ENCODE peak calls at places on chromosomes 7 and 10, in six cellular contexts. One of them, this sample, is unnamed.

GRCh38 chr10:116947838-116948529 is 57.0 kb downstream of the SHTN1 start:
- DNase-seq in HFF-Myc: peak
- DNase-seq in lower lobe of right lung: no peak
- DNase-seq in colonic mucosa: no peak
- DNase-seq in kidney epithelial cell: peak
- DNase-seq in Caco-2: no peak
- DNase-seq in this sample: peak

GRCh38 chr7:27150568-27151340 is 1.6 kb downstream of the HOXA3 start:
- DNase-seq in HFF-Myc: no peak
- DNase-seq in lower lobe of right lung: peak
- DNase-seq in colonic mucosa: peak
- DNase-seq in kidney epithelial cell: no peak
- DNase-seq in Caco-2: peak
- DNase-seq in this sample: peak

GRCh38 chr10:114402233-114402632 is 2.1 kb downstream of the AFAP1L2 start:
- DNase-seq in HFF-Myc: no peak
- DNase-seq in lower lobe of right lung: no peak
- DNase-seq in colonic mucosa: no peak
- DNase-seq in kidney epithelial cell: no peak
- DNase-seq in Caco-2: no peak
- DNase-seq in this sample: no peak

GRCh38 chr7:135772639-135773019 is 24.0 kb upstream of the FAM180A start:
- DNase-seq in HFF-Myc: no peak
- DNase-seq in lower lobe of right lung: no peak
- DNase-seq in colonic mucosa: no peak
- DNase-seq in kidney epithelial cell: no peak
- DNase-seq in Caco-2: no peak
- DNase-seq in this sample: no peak

GRCh38 chr10:130959752-130960195 is 351.7 kb downstream of the TCERG1L start:
- DNase-seq in HFF-Myc: no peak
- DNase-seq in lower lobe of right lung: no peak
- DNase-seq in colonic mucosa: no peak
- DNase-seq in kidney epithelial cell: no peak
- DNase-seq in Caco-2: no peak
- DNase-seq in this sample: no peak

GRCh38 chr10:7193369-7193768 is 217.5 kb downstream of the SFMBT2 start:
- DNase-seq in HFF-Myc: no peak
- DNase-seq in lower lobe of right lung: no peak
- DNase-seq in colonic mucosa: no peak
- DNase-seq in kidney epithelial cell: no peak
- DNase-seq in Caco-2: no peak
- DNase-seq in this sample: no peak

GRCh38 chr7:104230606-104231005 is 22.8 kb upstream of the ORC5 start:
- DNase-seq in HFF-Myc: peak
- DNase-seq in lower lobe of right lung: no peak
- DNase-seq in colonic mucosa: no peak
- DNase-seq in kidney epithelial cell: no peak
- DNase-seq in Caco-2: no peak
- DNase-seq in this sample: peak

GRCh38 chr7:101663747-101664146 is 34.7 kb upstream of the MYL10 start:
- DNase-seq in HFF-Myc: no peak
- DNase-seq in lower lobe of right lung: no peak
- DNase-seq in colonic mucosa: no peak
- DNase-seq in kidney epithelial cell: no peak
- DNase-seq in Caco-2: no peak
- DNase-seq in this sample: no peak

GRCh38 chr10:5538892-5539651 is 14.3 kb downstream of the CALML3 start:
- DNase-seq in HFF-Myc: no peak
- DNase-seq in lower lobe of right lung: peak
- DNase-seq in colonic mucosa: no peak
- DNase-seq in kidney epithelial cell: no peak
- DNase-seq in Caco-2: peak
- DNase-seq in this sample: no peak

GRCh38 chr10:20814116-20814515 is 83.0 kb downstream of the NEBL start:
- DNase-seq in HFF-Myc: no peak
- DNase-seq in lower lobe of right lung: no peak
- DNase-seq in colonic mucosa: no peak
- DNase-seq in kidney epithelial cell: no peak
- DNase-seq in Caco-2: no peak
- DNase-seq in this sample: no peak

GRCh38 chr7:131538791-131539179 is 17.6 kb downstream of the PODXL start:
- DNase-seq in HFF-Myc: no peak
- DNase-seq in lower lobe of right lung: no peak
- DNase-seq in colonic mucosa: no peak
- DNase-seq in kidney epithelial cell: no peak
- DNase-seq in Caco-2: no peak
- DNase-seq in this sample: no peak

GRCh38 chr7:128697301-128697905 is 25.3 kb downstream of the GARIN1A start:
- DNase-seq in HFF-Myc: peak
- DNase-seq in lower lobe of right lung: peak
- DNase-seq in colonic mucosa: peak
- DNase-seq in kidney epithelial cell: no peak
- DNase-seq in Caco-2: no peak
- DNase-seq in this sample: peak

GRCh38 chr7:155190608-155191536 is 106.8 kb upstream of the INSIG1 start:
- DNase-seq in HFF-Myc: no peak
- DNase-seq in lower lobe of right lung: peak
- DNase-seq in colonic mucosa: peak
- DNase-seq in kidney epithelial cell: no peak
- DNase-seq in Caco-2: no peak
- DNase-seq in this sample: no peak

GRCh38 chr10:30029890-30030261 is 29.5 kb downstream of the JCAD start:
- DNase-seq in HFF-Myc: no peak
- DNase-seq in lower lobe of right lung: no peak
- DNase-seq in colonic mucosa: no peak
- DNase-seq in kidney epithelial cell: no peak
- DNase-seq in Caco-2: no peak
- DNase-seq in this sample: no peak

GRCh38 chr10:129845081-129845823 is 118.8 kb downstream of the EBF3 start:
- DNase-seq in HFF-Myc: no peak
- DNase-seq in lower lobe of right lung: no peak
- DNase-seq in colonic mucosa: no peak
- DNase-seq in kidney epithelial cell: no peak
- DNase-seq in Caco-2: no peak
- DNase-seq in this sample: no peak

GRCh38 chr10:46538723-46539426 is 17.6 kb downstream of the GPRIN2 start:
- DNase-seq in HFF-Myc: no peak
- DNase-seq in lower lobe of right lung: no peak
- DNase-seq in colonic mucosa: no peak
- DNase-seq in kidney epithelial cell: no peak
- DNase-seq in Caco-2: no peak
- DNase-seq in this sample: peak

GRCh38 chr10:46541017-46541661 is 15.3 kb downstream of the GPRIN2 start:
- DNase-seq in HFF-Myc: no peak
- DNase-seq in lower lobe of right lung: peak
- DNase-seq in colonic mucosa: peak
- DNase-seq in kidney epithelial cell: no peak
- DNase-seq in Caco-2: peak
- DNase-seq in this sample: no peak

GRCh38 chr10:46540412-46541016 is 15.9 kb downstream of the GPRIN2 start:
- DNase-seq in HFF-Myc: no peak
- DNase-seq in lower lobe of right lung: peak
- DNase-seq in colonic mucosa: no peak
- DNase-seq in kidney epithelial cell: no peak
- DNase-seq in Caco-2: peak
- DNase-seq in this sample: no peak

GRCh38 chr10:46538155-46538554 is 18.3 kb downstream of the GPRIN2 start:
- DNase-seq in HFF-Myc: no peak
- DNase-seq in lower lobe of right lung: no peak
- DNase-seq in colonic mucosa: no peak
- DNase-seq in kidney epithelial cell: no peak
- DNase-seq in Caco-2: no peak
- DNase-seq in this sample: no peak

DNA sequence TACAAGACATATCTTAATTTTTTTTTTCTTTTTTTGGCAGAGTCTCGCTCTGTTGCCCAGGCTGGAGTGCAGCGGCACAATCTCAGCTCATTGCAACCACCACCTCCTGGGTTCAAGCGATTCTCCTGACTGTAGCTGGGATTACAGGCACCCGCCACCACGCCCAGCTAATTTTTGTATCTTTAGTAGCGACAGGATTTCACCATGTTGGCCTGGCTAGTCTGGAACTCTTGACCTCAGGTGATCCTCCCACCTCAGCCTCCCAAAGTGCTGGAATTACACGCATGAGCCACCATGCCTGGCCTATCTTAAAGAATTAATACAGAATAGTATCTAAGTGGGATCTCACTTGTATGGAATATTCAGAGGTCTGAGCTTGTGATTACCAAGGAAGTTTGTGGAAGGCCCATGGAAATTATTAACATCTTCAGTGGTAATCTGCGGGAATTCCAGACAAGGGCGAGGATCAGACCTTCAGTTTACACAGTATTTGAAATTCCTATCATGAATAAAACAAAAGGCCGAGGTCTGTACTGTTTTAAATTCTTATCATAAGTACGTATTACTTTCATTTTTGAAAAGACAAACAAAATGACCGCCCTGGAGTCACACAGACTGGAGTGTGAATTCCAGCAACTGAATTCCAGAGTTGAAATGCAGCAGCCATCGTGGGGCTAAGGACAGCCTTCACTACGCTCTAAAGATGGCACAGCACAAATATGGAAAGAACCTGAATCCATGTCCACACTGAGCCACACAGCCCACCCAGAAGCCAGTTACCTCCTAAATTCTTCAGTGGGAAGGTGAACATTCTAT is 16.7 kb downstream of the GPRIN2 start:
- DNase-seq in HFF-Myc: no peak
- DNase-seq in lower lobe of right lung: peak
- DNase-seq in colonic mucosa: no peak
- DNase-seq in kidney epithelial cell: peak
- DNase-seq in Caco-2: peak
- DNase-seq in this sample: peak
- H3K4me3 ChIP-seq in HFF-Myc: no peak
- H3K4me3 ChIP-seq in lower lobe of right lung: no peak
- H3K4me3 ChIP-seq in colonic mucosa: no peak
- H3K4me3 ChIP-seq in kidney epithelial cell: no peak
- H3K4me3 ChIP-seq in Caco-2: no peak
- H3K4me3 ChIP-seq in this sample: no peak

GRCh38 chr7:48087349-48087748 is 1.7 kb upstream of the UPP1 start:
- DNase-seq in HFF-Myc: no peak
- DNase-seq in lower lobe of right lung: no peak
- DNase-seq in colonic mucosa: no peak
- DNase-seq in kidney epithelial cell: no peak
- DNase-seq in Caco-2: no peak
- DNase-seq in this sample: peak
- H3K4me3 ChIP-seq in HFF-Myc: no peak
- H3K4me3 ChIP-seq in lower lobe of right lung: no peak
- H3K4me3 ChIP-seq in colonic mucosa: no peak
- H3K4me3 ChIP-seq in kidney epithelial cell: no peak
- H3K4me3 ChIP-seq in Caco-2: no peak
- H3K4me3 ChIP-seq in this sample: no peak

DNA sequence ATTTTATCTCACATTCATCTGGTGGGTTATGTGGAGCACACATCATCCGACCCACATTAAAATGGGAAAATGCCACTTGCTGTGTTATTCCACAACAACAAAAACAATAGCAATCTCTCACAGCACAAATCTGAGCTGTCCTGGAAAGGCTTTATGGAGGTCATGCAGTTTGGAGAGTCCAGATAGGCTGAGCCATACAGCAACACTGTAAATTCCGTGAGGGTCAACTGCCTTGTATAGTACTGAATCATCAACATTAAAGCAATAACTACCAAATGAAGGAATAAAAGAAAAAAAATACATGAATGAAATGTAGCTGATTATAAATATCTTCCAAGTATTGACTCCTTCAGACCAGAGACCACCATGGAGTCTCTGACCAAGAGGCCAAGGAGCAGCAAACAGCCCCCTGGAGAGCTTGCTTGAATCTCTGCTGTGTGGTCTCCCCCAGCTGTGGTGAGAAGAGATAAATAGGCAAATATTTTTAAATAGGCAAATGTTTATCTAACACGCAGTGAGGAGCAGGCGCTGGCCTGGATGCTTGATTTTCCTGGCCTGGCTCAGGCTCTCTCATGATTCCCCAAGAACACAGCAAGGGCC is 1021.4 kb downstream of the XPNPEP1 start:
- DNase-seq in HFF-Myc: no peak
- DNase-seq in lower lobe of right lung: no peak
- DNase-seq in colonic mucosa: no peak
- DNase-seq in kidney epithelial cell: no peak
- DNase-seq in Caco-2: no peak
- DNase-seq in this sample: no peak
- H3K4me3 ChIP-seq in HFF-Myc: no peak
- H3K4me3 ChIP-seq in lower lobe of right lung: no peak
- H3K4me3 ChIP-seq in colonic mucosa: no peak
- H3K4me3 ChIP-seq in kidney epithelial cell: no peak
- H3K4me3 ChIP-seq in Caco-2: no peak
- H3K4me3 ChIP-seq in this sample: no peak

GRCh38 chr7:832292-832967 is at the start of gene SUN1:
- DNase-seq in HFF-Myc: no peak
- DNase-seq in lower lobe of right lung: no peak
- DNase-seq in colonic mucosa: no peak
- DNase-seq in kidney epithelial cell: peak
- DNase-seq in Caco-2: no peak
- DNase-seq in this sample: peak
- H3K4me3 ChIP-seq in HFF-Myc: peak
- H3K4me3 ChIP-seq in lower lobe of right lung: peak
- H3K4me3 ChIP-seq in colonic mucosa: no peak
- H3K4me3 ChIP-seq in kidney epithelial cell: peak
- H3K4me3 ChIP-seq in Caco-2: no peak
- H3K4me3 ChIP-seq in this sample: no peak

GRCh38 chr10:110844617-110844881 is 27.2 kb upstream of the PDCD4 start:
- DNase-seq in HFF-Myc: no peak
- DNase-seq in lower lobe of right lung: no peak
- DNase-seq in colonic mucosa: no peak
- DNase-seq in kidney epithelial cell: no peak
- DNase-seq in Caco-2: no peak
- DNase-seq in this sample: no peak
- H3K4me3 ChIP-seq in HFF-Myc: no peak
- H3K4me3 ChIP-seq in lower lobe of right lung: no peak
- H3K4me3 ChIP-seq in colonic mucosa: no peak
- H3K4me3 ChIP-seq in kidney epithelial cell: no peak
- H3K4me3 ChIP-seq in Caco-2: no peak
- H3K4me3 ChIP-seq in this sample: no peak